ENCODE peak calls at places on chromosomes 2 and 18, in seven cellular contexts. J, O, Y, B, R, L and Q are unnamed samples.

GRCh38 chr2:73982140-73982617 is 2.5 kb upstream of the TET3 start:
- DNase-seq in J (no peak), O (no peak), Y (no peak), B (no peak), R (no peak), L (no peak), Q (no peak)

GRCh38 chr2:222693837-222694236 is 22.4 kb downstream of the MOGAT1 start:
- DNase-seq in J (no peak), O (no peak), Y (no peak), B (no peak), R (peak), L (no peak), Q (no peak)

GRCh38 chr2:161036926-161037325 is 123.3 kb upstream of the TANK start:
- DNase-seq in J (no peak), O (no peak), Y (no peak), B (no peak), R (no peak), L (no peak), Q (no peak)

GRCh38 chr2:165114345-165114943 is 89.4 kb downstream of the SCN3A start:
- DNase-seq in J (no peak), O (no peak), Y (no peak), B (no peak), R (no peak), L (no peak), Q (no peak)

GRCh38 chr2:41853427-41854191 is 194.2 kb upstream of the PKDCC start:
- DNase-seq in J (no peak), O (peak), Y (peak), B (no peak), R (peak), L (peak), Q (no peak)

GRCh38 chr2:49978341-49978740 is 824.0 kb upstream of the FSHR start:
- DNase-seq in J (no peak), O (no peak), Y (no peak), B (no peak), R (no peak), L (no peak), Q (no peak)

GRCh38 chr2:233800231-233800630 is 22.1 kb downstream of the MROH2A start:
- DNase-seq in J (no peak), O (no peak), Y (no peak), B (no peak), R (no peak), L (no peak), Q (no peak)

GRCh38 chr18:8708670-8709069 is 3.3 kb downstream of the MTCL1 start:
- DNase-seq in J (no peak), O (no peak), Y (no peak), B (no peak), R (no peak), L (no peak), Q (no peak)

GRCh38 chr18:58496937-58497336 is 132.0 kb downstream of the ALPK2 start:
- DNase-seq in J (no peak), O (no peak), Y (no peak), B (no peak), R (peak), L (no peak), Q (no peak)

GRCh38 chr2:14861201-14861600 is 228.7 kb downstream of the LRATD1 start:
- DNase-seq in J (no peak), O (no peak), Y (no peak), B (no peak), R (no peak), L (no peak), Q (no peak)

GRCh38 chr2:23235292-23235691 is 149.7 kb upstream of the KLHL29 start:
- DNase-seq in J (no peak), O (no peak), Y (no peak), B (no peak), R (no peak), L (no peak), Q (no peak)